ENCODE peak calls at places on chromosomes 3 and 15, in five cellular contexts. T, B, P, R and G are unnamed samples.

GRCh38 chr3:2898591-2899353 is 211.4 kb downstream of the IL5RA start:
- DNase-seq in T (no peak), R (no peak), B (no peak), P (no peak), G (no peak)

GRCh38 chr3:46903341-46904302 is 26.1 kb downstream of the PTH1R start:
- DNase-seq in P (no peak), R (peak; percentile 42), T (no peak), B (no peak), G (no peak)

GRCh38 chr3:29281265-29282228 is 676 bp downstream of the RBMS3 start:
- DNase-seq in P (no peak), B (no peak), T (no peak), R (peak; percentile 56), G (no peak)

GRCh38 chr3:67608034-67608433 is 46.4 kb downstream of the SUCLG2 start:
- DNase-seq in B (no peak), P (no peak), R (no peak), T (no peak), G (no peak)

GRCh38 chr3:179853176-179853575 is 183.6 kb downstream of the PEX5L start:
- DNase-seq in B (no peak), T (no peak), P (no peak), R (no peak), G (no peak)

GRCh38 chr3:127652246-127652995 is 20.3 kb upstream of the ABTB1 start:
- DNase-seq in B (no peak), P (peak; percentile 36), T (no peak), R (peak; percentile 47), G (no peak)

GRCh38 chr3:167198949-167199348 is 181.1 kb downstream of the ZBBX start:
- DNase-seq in B (no peak), T (no peak), P (no peak), R (no peak), G (no peak)

GRCh38 chr15:60223161-60223560 is 174.6 kb downstream of the ANXA2 start:
- DNase-seq in R (peak; percentile 73), P (no peak), B (no peak), T (no peak), G (no peak)

GRCh38 chr3:45670995-45671394 is 18.2 kb upstream of the SACM1L start:
- DNase-seq in P (no peak), T (no peak), R (no peak), B (no peak), G (no peak)

GRCh38 chr15:96342143-96342466 is 11.6 kb downstream of the NR2F2 start:
- DNase-seq in T (no peak), R (no peak), B (no peak), P (no peak), G (no peak)

GRCh38 chr15:25693321-25694237 is 169.5 kb downstream of the ATP10A start:
- DNase-seq in P (no peak), B (peak; percentile 53), T (no peak), R (peak; percentile 28), G (no peak)